ENCODE peak calls at places on chromosomes 7 and 10, in seven cellular contexts. W is right atrium auricular region, B is left ventricle myocardium inferior, J is cardiac fibroblast, U is tibial nerve, L is fibroblast of mammary gland, Y is mammary epithelial cell. Z is an unnamed sample.
A peak's percentile ranks its signal among the peaks of the same experiment; 100 is the strongest.

GRCh38 chr7:149727541-149728476 is 45.6 kb downstream of the ZNF467 start:
- DNase-seq in W (no peak), B (no peak), J (no peak), U (no peak), L (no peak), Y (no peak), Z (no peak)

GRCh38 chr10:5545778-5546710 is 21.3 kb downstream of the CALML3 start:
- DNase-seq in W (no peak), B (peak; percentile 50), J (peak; percentile 87), U (peak; percentile 54), L (peak; percentile 65), Y (peak; percentile 48), Z (no peak)

GRCh38 chr10:84243759-84244158 is 1.1 kb upstream of the RGR start:
- DNase-seq in W (no peak), B (no peak), J (no peak), U (no peak), L (no peak), Y (no peak), Z (no peak)

GRCh38 chr7:50119815-50120637 is 27.0 kb upstream of the ZPBP start:
- DNase-seq in W (no peak), B (no peak), J (no peak), U (no peak), L (no peak), Y (no peak), Z (no peak)

GRCh38 chr7:26792573-26792972 is 71.8 kb downstream of the SKAP2 start:
- DNase-seq in W (no peak), B (no peak), J (no peak), U (no peak), L (no peak), Y (no peak), Z (no peak)

GRCh38 chr10:31100176-31100575 is 68.5 kb upstream of the ZNF438 start:
- DNase-seq in W (no peak), B (no peak), J (no peak), U (no peak), L (no peak), Y (no peak), Z (no peak)

GRCh38 chr7:106062006-106062405 is 50.1 kb downstream of the SYPL1 start:
- DNase-seq in W (no peak), B (no peak), J (no peak), U (no peak), L (no peak), Y (peak; percentile 58), Z (no peak)

GRCh38 chr10:98425511-98426352 is 10.8 kb upstream of the PYROXD2 start:
- DNase-seq in W (peak; percentile 57), B (peak; percentile 40), J (peak; percentile 49), U (no peak), L (peak; percentile 47), Y (peak; percentile 24), Z (no peak)

GRCh38 chr10:71582019-71582418 is 137.6 kb downstream of the C10orf105 start:
- DNase-seq in W (no peak), B (no peak), J (peak; percentile 67), U (no peak), L (peak; percentile 30), Y (no peak), Z (no peak)

GRCh38 chr7:106779877-106780276 is 85.2 kb upstream of the PIK3CG start:
- DNase-seq in W (no peak), B (no peak), J (no peak), U (no peak), L (no peak), Y (no peak), Z (no peak)

GRCh38 chr7:50379082-50379481 is 71.1 kb downstream of the FIGNL1 start:
- DNase-seq in W (no peak), B (no peak), J (no peak), U (no peak), L (no peak), Y (peak; percentile 98), Z (no peak)

GRCh38 chr7:70387197-70387596 is 744.7 kb upstream of the GALNT17 start:
- DNase-seq in W (no peak), B (no peak), J (peak; percentile 7), U (no peak), L (peak; percentile 33), Y (no peak), Z (no peak)

GRCh38 chr10:63753807-63754206 is 232.6 kb downstream of the REEP3 start:
- DNase-seq in W (no peak), B (no peak), J (no peak), U (no peak), L (no peak), Y (no peak), Z (no peak)

GRCh38 chr7:111729483-111729882 is 167.2 kb upstream of the IMMP2L start:
- DNase-seq in W (no peak), B (no peak), J (no peak), U (no peak), L (no peak), Y (no peak), Z (no peak)

GRCh38 chr7:111730476-111731300 is 168.4 kb upstream of the IMMP2L start:
- DNase-seq in W (no peak), B (no peak), J (peak; percentile 34), U (no peak), L (peak; percentile 54), Y (peak; percentile 21), Z (no peak)

GRCh38 chr7:111735661-111736323 is 173.5 kb upstream of the IMMP2L start:
- DNase-seq in W (peak; percentile 72), B (no peak), J (peak; percentile 88), U (peak; percentile 27), L (peak; percentile 80), Y (peak; percentile 54), Z (no peak)

GRCh38 chr7:111734955-111735660 is 172.8 kb upstream of the IMMP2L start:
- DNase-seq in W (no peak), B (no peak), J (peak; percentile 28), U (no peak), L (no peak), Y (no peak), Z (no peak)

DNA sequence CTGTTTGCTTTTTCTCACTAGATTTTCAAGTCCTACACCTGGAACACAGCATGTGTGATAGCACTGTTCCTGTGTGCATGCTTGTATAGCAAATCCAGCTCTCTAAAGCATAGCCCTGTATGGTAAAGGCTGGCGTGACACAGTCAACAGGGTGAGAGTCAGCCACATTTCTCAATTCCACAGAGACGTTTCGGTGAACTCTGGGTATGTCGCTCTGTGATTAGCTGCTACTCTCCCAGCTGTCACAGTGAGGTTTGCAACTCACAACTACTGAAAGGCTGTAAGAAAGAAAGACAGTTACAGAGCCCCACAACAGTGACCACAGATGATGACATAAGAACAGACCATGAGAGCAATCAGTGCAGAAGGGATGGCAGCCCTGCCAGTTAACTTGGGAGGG is 170.6 kb upstream of the IMMP2L start:
- DNase-seq in W (no peak), B (no peak), J (no peak), U (no peak), L (no peak), Y (no peak), Z (no peak)
- TF ChIP-seq CTCF in W (no peak), B (no peak), J (no peak), U (no peak), L (no peak), Y (no peak), Z (no peak)

DNA sequence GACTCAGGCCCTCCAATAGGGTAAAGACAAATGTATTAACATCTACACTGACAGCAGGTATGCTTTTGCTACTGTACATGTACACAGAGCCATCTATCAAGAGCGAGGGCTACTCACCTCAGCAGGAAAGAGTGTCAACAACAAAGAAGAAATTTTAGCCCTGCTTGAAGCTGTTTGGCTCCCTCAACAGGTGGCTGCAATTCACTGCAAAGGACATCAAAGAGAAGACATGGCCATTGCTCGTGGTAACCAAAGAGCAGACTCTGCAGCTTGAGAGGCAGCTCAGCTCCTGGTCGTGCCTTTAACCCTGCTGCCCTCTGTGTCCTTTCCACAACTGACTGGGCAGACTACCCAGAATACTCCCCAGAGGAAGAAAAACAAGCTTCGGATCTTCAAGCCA is 5.1 kb downstream of the AKR1B15 start:
- DNase-seq in W (no peak), B (no peak), J (no peak), U (no peak), L (peak; percentile 17), Y (peak; percentile 23), Z (no peak)
- TF ChIP-seq CTCF in W (no peak), B (no peak), J (peak; percentile 29), U (no peak), L (peak; percentile 27), Y (peak; percentile 9), Z (no peak)

GRCh38 chr10:43316516-43316915 is 49.7 kb upstream of the RASGEF1A start:
- DNase-seq in W (no peak), B (no peak), J (no peak), U (no peak), L (no peak), Y (no peak), Z (no peak)
- TF ChIP-seq CTCF in W (no peak), B (no peak), J (no peak), U (no peak), L (no peak), Y (no peak), Z (no peak)

GRCh38 chr10:113679463-113680171 is at the start of gene CASP7:
- DNase-seq in W (peak; percentile 84), B (peak; percentile 82), J (peak; percentile 80), U (peak; percentile 50), L (peak; percentile 69), Y (peak; percentile 75), Z (peak; percentile 70)
- TF ChIP-seq CTCF in W (no peak), B (no peak), J (no peak), U (no peak), L (no peak), Y (no peak), Z (no peak)

GRCh38 chr7:55192718-55193117 is 172.4 kb upstream of the LANCL2 start:
- DNase-seq in W (no peak), B (no peak), J (peak; percentile 49), U (no peak), L (peak; percentile 91), Y (peak; percentile 32), Z (no peak)
- TF ChIP-seq CTCF in W (no peak), B (no peak), J (no peak), U (no peak), L (no peak), Y (no peak), Z (no peak)

GRCh38 chr10:94496646-94497045 is 48.9 kb upstream of the HELLS start:
- DNase-seq in W (no peak), B (no peak), J (no peak), U (no peak), L (no peak), Y (no peak), Z (no peak)

GRCh38 chr10:94496010-94496409 is 49.6 kb upstream of the HELLS start:
- DNase-seq in W (no peak), B (no peak), J (no peak), U (no peak), L (peak; percentile 2), Y (no peak), Z (no peak)

GRCh38 chr10:94500063-94500462 is 45.5 kb upstream of the HELLS start:
- DNase-seq in W (no peak), B (no peak), J (peak; percentile 17), U (no peak), L (peak; percentile 12), Y (no peak), Z (no peak)
- TF ChIP-seq CTCF in W (peak; percentile 31), B (peak; percentile 36), J (peak; percentile 48), U (no peak), L (peak; percentile 50), Y (peak; percentile 19), Z (no peak)

Z was measured in activated B cell treated with CpG ODN at 0.5 μM for 24 hours.